ENCODE peak calls at places on chromosomes 13 and 19, in nine cellular contexts. G is IMR-90, O is sigmoid colon, P is GM12878, F is heart left ventricle, L is endothelial cell of umbilical vein, B is adrenal gland, K is lower leg skin, Q is ovary. Z is an unnamed sample.

GRCh38 chr13:49859568-49859967 is 67.1 kb upstream of the KPNA3 start:
- DNase-seq in G (peak), K (no peak), P (no peak), L (no peak), Q (no peak), F (no peak), B (peak), O (no peak), Z (no peak)

GRCh38 chr13:32905063-32905863 is 111.0 kb upstream of the KL start:
- DNase-seq in O (no peak), P (peak), L (no peak), K (no peak), Q (no peak), G (peak), F (no peak), B (no peak), Z (no peak)

GRCh38 chr13:109835321-109835720 is 48.9 kb upstream of the IRS2 start:
- DNase-seq in K (no peak), B (no peak), G (peak), Q (no peak), L (no peak), F (no peak), O (no peak), P (no peak), Z (no peak)

GRCh38 chr19:15418112-15418587 is 638 bp downstream of the AKAP8L start:
- DNase-seq in F (peak), L (no peak), Q (peak), P (no peak), B (no peak), O (peak), K (no peak), G (no peak), Z (peak)

GRCh38 chr13:74819549-74819948 is 662.4 kb downstream of the TBC1D4 start:
- DNase-seq in O (no peak), K (no peak), Q (no peak), P (no peak), G (no peak), B (no peak), F (no peak), L (no peak), Z (no peak)

GRCh38 chr13:42239644-42240043 is 32.3 kb upstream of the AKAP11 start:
- DNase-seq in P (no peak), L (no peak), B (no peak), F (no peak), O (no peak), Q (no peak), G (peak), K (no peak), Z (no peak)

GRCh38 chr19:48085904-48086864 is 24.4 kb downstream of the PLA2G4C start:
- DNase-seq in F (no peak), P (no peak), K (no peak), L (no peak), G (no peak), B (no peak), O (no peak), Q (no peak), Z (no peak)

GRCh38 chr13:86986448-86986847 is 684.7 kb upstream of the SLITRK5 start:
- DNase-seq in P (no peak), B (no peak), L (no peak), Q (no peak), G (peak), F (no peak), O (no peak), K (no peak), Z (no peak)

GRCh38 chr13:64457976-64458375 is 2772.2 kb downstream of the PCDH9 start:
- DNase-seq in B (no peak), O (no peak), K (no peak), Q (no peak), F (no peak), P (no peak), L (peak), G (peak), Z (no peak)

GRCh38 chr13:74250738-74251190 is 116.6 kb upstream of the KLF12 start:
- DNase-seq in F (no peak), B (no peak), O (no peak), P (no peak), K (no peak), G (peak), L (no peak), Q (no peak), Z (no peak)

GRCh38 chr13:81247711-81248110 is 906.8 kb upstream of the SPRY2 start:
- DNase-seq in F (no peak), O (no peak), G (no peak), K (no peak), Q (no peak), P (no peak), B (no peak), L (no peak), Z (no peak)

GRCh38 chr13:84896128-84896527 is 903.1 kb downstream of the SLITRK6 start:
- DNase-seq in P (peak), K (no peak), Q (no peak), O (no peak), F (no peak), B (peak), L (peak), G (peak), Z (no peak)

GRCh38 chr19:18397242-18398202 is at the start of gene LRRC25:
- DNase-seq in O (peak), L (no peak), Q (peak), F (peak), K (no peak), P (no peak), G (no peak), B (peak), Z (no peak)

GRCh38 chr19:28244966-28245365 is 968.0 kb downstream of the UQCRFS1 start:
- DNase-seq in B (no peak), O (no peak), L (no peak), F (no peak), Q (no peak), K (no peak), G (no peak), P (no peak), Z (no peak)

GRCh38 chr13:19910336-19911072 is 47.1 kb upstream of the ZMYM5 start:
- DNase-seq in K (no peak), B (no peak), O (no peak), Q (no peak), G (peak), F (no peak), P (no peak), L (no peak), Z (no peak)

GRCh38 chr19:56821675-56822074 is 18.9 kb downstream of the PEG3 start:
- DNase-seq in P (no peak), O (no peak), K (no peak), G (no peak), F (no peak), L (no peak), Q (no peak), B (no peak), Z (no peak)

GRCh38 chr13:86446311-86446710 is 647.1 kb upstream of the SLITRK6 start:
- DNase-seq in K (no peak), P (no peak), Q (no peak), B (no peak), F (no peak), L (no peak), G (peak), O (no peak), Z (no peak)

GRCh38 chr13:33999830-34000605 is 182.1 kb downstream of the RFC3 start:
- DNase-seq in B (no peak), L (no peak), F (no peak), O (no peak), P (no peak), K (no peak), G (no peak), Q (no peak), Z (peak)

GRCh38 chr19:50277966-50278580 is 51.1 kb downstream of the KCNC3 start:
- DNase-seq in O (no peak), P (no peak), K (no peak), F (no peak), G (no peak), L (no peak), B (no peak), Q (no peak), Z (no peak)

GRCh38 chr13:100197116-100197515 is 108.2 kb downstream of the PCCA start:
- DNase-seq in K (no peak), Q (no peak), O (no peak), L (no peak), B (no peak), F (no peak), P (no peak), G (no peak), Z (no peak)

GRCh38 chr19:42345191-42345812 is 19.9 kb downstream of the MEGF8 start:
- DNase-seq in B (no peak), P (no peak), L (no peak), K (no peak), Q (no peak), O (no peak), F (no peak), G (peak), Z (no peak)

GRCh38 chr19:39966617-39967016 is 4.3 kb upstream of the PSMC4 start:
- DNase-seq in L (no peak), B (no peak), Q (no peak), F (no peak), O (no peak), K (no peak), G (no peak), P (no peak), Z (no peak)

GRCh38 chr19:22446605-22447004 is 24.5 kb upstream of the ZNF98 start:
- DNase-seq in K (no peak), Q (no peak), G (no peak), O (no peak), B (no peak), P (no peak), L (no peak), F (no peak), Z (no peak)

GRCh38 chr19:46976845-46977320 is 42.8 kb upstream of the NPAS1 start:
- DNase-seq in O (peak), B (peak), K (peak), P (no peak), Q (no peak), L (peak), G (peak), F (peak), Z (peak)

GRCh38 chr13:113589251-113589960 is 4.9 kb downstream of the TFDP1 start:
- DNase-seq in G (no peak), K (peak), L (no peak), P (no peak), F (peak), Q (no peak), O (no peak), B (no peak), Z (no peak)

GRCh38 chr19:17404015-17404414 is 1.4 kb downstream of the BST2 start:
- DNase-seq in G (no peak), L (no peak), Q (peak), K (no peak), O (no peak), B (peak), F (no peak), P (no peak), Z (no peak)

GRCh38 chr19:50513746-50514345 is at the start of gene ASPDH:
- DNase-seq in B (no peak), L (no peak), Q (no peak), F (no peak), P (no peak), K (no peak), O (no peak), G (no peak), Z (no peak)

GRCh38 chr13:76944457-76944856 is 3.9 kb upstream of the ACOD1 start:
- DNase-seq in G (peak), B (peak), Q (no peak), P (no peak), F (no peak), K (no peak), L (no peak), O (no peak), Z (no peak)

GRCh38 chr19:40717880-40718773 is 1.2 kb downstream of the ITPKC start:
- DNase-seq in P (no peak), L (peak), F (no peak), K (peak), G (peak), O (no peak), Q (peak), B (peak), Z (peak)

DNA sequence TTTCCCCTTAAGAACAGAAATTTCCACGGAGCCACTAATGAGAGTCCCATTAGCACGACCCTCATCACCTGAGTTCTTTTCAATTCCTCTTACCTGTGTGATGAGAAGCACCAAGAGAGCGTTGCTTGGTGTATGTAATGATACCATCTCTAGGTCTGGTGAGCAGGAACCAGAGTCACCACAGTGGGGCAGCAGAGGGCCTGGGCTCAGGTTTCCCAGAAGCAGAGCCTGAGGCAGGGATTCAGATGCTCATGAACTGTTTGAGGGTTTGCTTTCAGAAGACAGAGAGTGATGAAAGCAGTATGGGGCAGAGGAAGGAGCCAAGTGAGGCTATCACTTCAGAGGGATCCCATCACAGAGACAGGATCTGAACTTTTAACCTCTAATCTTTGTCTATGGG is 3.1 kb upstream of the PTPRH start:
- DNase-seq in G (no peak), O (no peak), L (peak), K (no peak), P (peak), B (no peak), Q (no peak), F (no peak), Z (no peak)
- TF ChIP-seq CTCF in G (peak), O (no peak), L (peak), K (no peak), P (peak), B (no peak), Q (no peak), F (no peak), Z (no peak)

GRCh38 chr13:45336025-45336800 is 4.8 kb downstream of the TPT1 start:
- DNase-seq in Q (no peak), K (no peak), G (no peak), O (no peak), B (no peak), F (no peak), L (no peak), P (no peak), Z (no peak)
- TF ChIP-seq POLR2A in Q (no peak), K (no peak), G (no peak), O (no peak), B (no peak), F (no peak), L (no peak), P (peak), Z (no peak)

GRCh38 chr19:54380897-54381296 is 16.2 kb upstream of the LAIR1 start:
- DNase-seq in P (no peak), O (no peak), Q (no peak), K (no peak), B (no peak), F (no peak), G (no peak), L (no peak), Z (no peak)
- H3K4me3 ChIP-seq in P (no peak), O (no peak), Q (no peak), K (no peak), B (no peak), F (no peak), G (no peak), L (no peak), Z (no peak)

DNA sequence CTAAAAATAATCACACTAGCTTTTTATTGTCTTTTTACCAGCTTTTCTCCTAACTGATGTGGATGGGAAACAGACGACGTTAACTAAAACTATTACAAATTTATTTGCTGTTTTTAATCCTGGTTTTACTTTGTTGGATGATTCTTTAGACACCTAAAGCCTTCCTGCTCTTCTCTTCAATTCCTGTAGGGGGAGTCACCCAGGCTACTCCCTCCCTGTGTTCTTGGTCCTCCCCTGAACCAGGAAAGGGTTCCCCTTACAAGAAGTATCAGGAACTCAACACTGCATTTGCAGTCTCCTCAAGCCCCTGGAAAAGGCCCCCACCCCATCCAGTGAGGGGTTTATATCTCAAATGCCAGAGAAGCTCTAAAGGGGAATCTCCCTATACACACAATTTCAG is 206.1 kb downstream of the SUCLA2 start:
- DNase-seq in L (no peak), B (no peak), Q (no peak), F (no peak), G (peak), K (no peak), O (no peak), P (no peak), Z (no peak)
- TF ChIP-seq CTCF in L (peak), B (peak), Q (no peak), F (no peak), G (peak), K (no peak), O (no peak), P (peak), Z (no peak)

GRCh38 chr13:41059896-41060722 is 1.2 kb upstream of the WBP4 start:
- DNase-seq in Q (peak), P (peak), L (peak), O (peak), F (peak), B (peak), K (peak), G (peak), Z (peak)
- TF ChIP-seq POLR2A in Q (peak), P (peak), L (peak), O (no peak), F (peak), B (peak), K (no peak), G (peak), Z (peak)

Z was measured in thyroid gland.